ENCODE peak calls at places on chromosomes 3 and 15, in seven cellular contexts. One of them, this sample, is unnamed.

GRCh38 chr3:15646924-15647511 is 45.5 kb downstream of the BTD start:
- DNase-seq in MM.1S: peak
- DNase-seq in RWPE1: peak
- DNase-seq in bronchial epithelial cell: peak
- DNase-seq in body of pancreas: peak
- DNase-seq in left ventricle myocardium inferior: peak
- DNase-seq in tibial artery: peak
- DNase-seq in this sample: no peak

GRCh38 chr3:85539232-85539631 is 580.4 kb downstream of the CADM2 start:
- DNase-seq in MM.1S: no peak
- DNase-seq in bronchial epithelial cell: no peak
- DNase-seq in RWPE1: no peak
- DNase-seq in left ventricle myocardium inferior: no peak
- DNase-seq in tibial artery: no peak
- DNase-seq in body of pancreas: no peak
- DNase-seq in this sample: no peak

GRCh38 chr3:98846101-98846500 is 55.4 kb downstream of the DCBLD2 start:
- DNase-seq in left ventricle myocardium inferior: no peak
- DNase-seq in MM.1S: no peak
- DNase-seq in bronchial epithelial cell: no peak
- DNase-seq in tibial artery: no peak
- DNase-seq in RWPE1: no peak
- DNase-seq in body of pancreas: no peak
- DNase-seq in this sample: no peak

GRCh38 chr15:78130466-78131294 is 565 bp downstream of the CIB2 start:
- DNase-seq in body of pancreas: no peak
- DNase-seq in RWPE1: no peak
- DNase-seq in left ventricle myocardium inferior: no peak
- DNase-seq in bronchial epithelial cell: no peak
- DNase-seq in tibial artery: no peak
- DNase-seq in MM.1S: peak
- DNase-seq in this sample: no peak

GRCh38 chr3:125229168-125229567 is 16.6 kb upstream of the SLC12A8 start:
- DNase-seq in bronchial epithelial cell: no peak
- DNase-seq in RWPE1: no peak
- DNase-seq in body of pancreas: no peak
- DNase-seq in tibial artery: no peak
- DNase-seq in MM.1S: no peak
- DNase-seq in left ventricle myocardium inferior: no peak
- DNase-seq in this sample: no peak

GRCh38 chr3:123028233-123028828 is 768 bp upstream of the SEMA5B start:
- DNase-seq in MM.1S: peak
- DNase-seq in left ventricle myocardium inferior: no peak
- DNase-seq in body of pancreas: peak
- DNase-seq in tibial artery: peak
- DNase-seq in RWPE1: peak
- DNase-seq in bronchial epithelial cell: peak
- DNase-seq in this sample: peak

GRCh38 chr3:188975612-188976314 is 196.0 kb upstream of the TPRG1 start:
- DNase-seq in left ventricle myocardium inferior: no peak
- DNase-seq in tibial artery: no peak
- DNase-seq in bronchial epithelial cell: peak
- DNase-seq in RWPE1: no peak
- DNase-seq in body of pancreas: no peak
- DNase-seq in MM.1S: no peak
- DNase-seq in this sample: no peak

GRCh38 chr15:38517312-38517711 is 47.3 kb downstream of the RASGRP1 start:
- DNase-seq in body of pancreas: no peak
- DNase-seq in tibial artery: no peak
- DNase-seq in left ventricle myocardium inferior: no peak
- DNase-seq in bronchial epithelial cell: no peak
- DNase-seq in MM.1S: no peak
- DNase-seq in RWPE1: no peak
- DNase-seq in this sample: no peak

GRCh38 chr3:145807990-145808389 is 353.0 kb downstream of the PLOD2 start:
- DNase-seq in left ventricle myocardium inferior: peak
- DNase-seq in bronchial epithelial cell: no peak
- DNase-seq in body of pancreas: no peak
- DNase-seq in RWPE1: no peak
- DNase-seq in tibial artery: no peak
- DNase-seq in MM.1S: no peak
- DNase-seq in this sample: peak

GRCh38 chr15:39833515-39833981 is 50.9 kb upstream of the FSIP1 start:
- DNase-seq in MM.1S: no peak
- DNase-seq in left ventricle myocardium inferior: no peak
- DNase-seq in bronchial epithelial cell: peak
- DNase-seq in tibial artery: no peak
- DNase-seq in RWPE1: peak
- DNase-seq in body of pancreas: no peak
- DNase-seq in this sample: no peak

GRCh38 chr3:134300520-134300919 is 49.9 kb upstream of the RYK start:
- DNase-seq in left ventricle myocardium inferior: no peak
- DNase-seq in RWPE1: no peak
- DNase-seq in MM.1S: no peak
- DNase-seq in tibial artery: no peak
- DNase-seq in bronchial epithelial cell: no peak
- DNase-seq in body of pancreas: no peak
- DNase-seq in this sample: no peak

GRCh38 chr3:186150234-186150830 is 41.4 kb upstream of the ETV5 start:
- DNase-seq in body of pancreas: peak
- DNase-seq in left ventricle myocardium inferior: no peak
- DNase-seq in tibial artery: no peak
- DNase-seq in RWPE1: no peak
- DNase-seq in MM.1S: no peak
- DNase-seq in bronchial epithelial cell: no peak
- DNase-seq in this sample: no peak

GRCh38 chr3:181797431-181797830 is 85.7 kb downstream of the SOX2 start:
- DNase-seq in bronchial epithelial cell: no peak
- DNase-seq in tibial artery: no peak
- DNase-seq in left ventricle myocardium inferior: no peak
- DNase-seq in MM.1S: no peak
- DNase-seq in RWPE1: no peak
- DNase-seq in body of pancreas: no peak
- DNase-seq in this sample: no peak

GRCh38 chr3:194189243-194189791 is 53.4 kb downstream of the HES1 start:
- DNase-seq in bronchial epithelial cell: no peak
- DNase-seq in RWPE1: no peak
- DNase-seq in tibial artery: no peak
- DNase-seq in body of pancreas: peak
- DNase-seq in left ventricle myocardium inferior: no peak
- DNase-seq in MM.1S: no peak
- DNase-seq in this sample: no peak

GRCh38 chr3:119409844-119410243 is 53.6 kb downstream of the TMEM39A start:
- DNase-seq in RWPE1: no peak
- DNase-seq in body of pancreas: no peak
- DNase-seq in bronchial epithelial cell: no peak
- DNase-seq in left ventricle myocardium inferior: no peak
- DNase-seq in tibial artery: no peak
- DNase-seq in MM.1S: no peak
- DNase-seq in this sample: no peak

GRCh38 chr3:111200027-111200426 is 128.4 kb downstream of the NECTIN3 start:
- DNase-seq in left ventricle myocardium inferior: no peak
- DNase-seq in MM.1S: no peak
- DNase-seq in RWPE1: no peak
- DNase-seq in body of pancreas: no peak
- DNase-seq in bronchial epithelial cell: no peak
- DNase-seq in tibial artery: no peak
- DNase-seq in this sample: no peak

GRCh38 chr3:188608401-188608800 is 454.4 kb downstream of the LPP start:
- DNase-seq in RWPE1: no peak
- DNase-seq in bronchial epithelial cell: no peak
- DNase-seq in MM.1S: no peak
- DNase-seq in body of pancreas: no peak
- DNase-seq in tibial artery: no peak
- DNase-seq in left ventricle myocardium inferior: no peak
- DNase-seq in this sample: no peak

GRCh38 chr3:9110316-9110715 is 139.1 kb downstream of the SRGAP3 start:
- DNase-seq in body of pancreas: no peak
- DNase-seq in bronchial epithelial cell: no peak
- DNase-seq in RWPE1: no peak
- DNase-seq in tibial artery: no peak
- DNase-seq in MM.1S: no peak
- DNase-seq in left ventricle myocardium inferior: no peak
- DNase-seq in this sample: no peak

GRCh38 chr3:8624612-8625011 is 20.0 kb downstream of the SSUH2 start:
- DNase-seq in body of pancreas: no peak
- DNase-seq in RWPE1: no peak
- DNase-seq in tibial artery: no peak
- DNase-seq in bronchial epithelial cell: no peak
- DNase-seq in left ventricle myocardium inferior: no peak
- DNase-seq in MM.1S: no peak
- DNase-seq in this sample: no peak

GRCh38 chr3:41848745-41849574 is 112.9 kb downstream of the ULK4 start:
- DNase-seq in left ventricle myocardium inferior: no peak
- DNase-seq in RWPE1: no peak
- DNase-seq in tibial artery: no peak
- DNase-seq in body of pancreas: no peak
- DNase-seq in bronchial epithelial cell: no peak
- DNase-seq in MM.1S: peak
- DNase-seq in this sample: no peak

GRCh38 chr15:63218114-63218808 is 28.9 kb downstream of the RAB8B start:
- DNase-seq in MM.1S: no peak
- DNase-seq in body of pancreas: peak
- DNase-seq in left ventricle myocardium inferior: no peak
- DNase-seq in RWPE1: peak
- DNase-seq in bronchial epithelial cell: peak
- DNase-seq in tibial artery: no peak
- DNase-seq in this sample: no peak

GRCh38 chr3:54965746-54966145 is 37.9 kb upstream of the LRTM1 start:
- DNase-seq in left ventricle myocardium inferior: no peak
- DNase-seq in tibial artery: no peak
- DNase-seq in body of pancreas: no peak
- DNase-seq in bronchial epithelial cell: no peak
- DNase-seq in MM.1S: no peak
- DNase-seq in RWPE1: no peak
- DNase-seq in this sample: no peak

DNA sequence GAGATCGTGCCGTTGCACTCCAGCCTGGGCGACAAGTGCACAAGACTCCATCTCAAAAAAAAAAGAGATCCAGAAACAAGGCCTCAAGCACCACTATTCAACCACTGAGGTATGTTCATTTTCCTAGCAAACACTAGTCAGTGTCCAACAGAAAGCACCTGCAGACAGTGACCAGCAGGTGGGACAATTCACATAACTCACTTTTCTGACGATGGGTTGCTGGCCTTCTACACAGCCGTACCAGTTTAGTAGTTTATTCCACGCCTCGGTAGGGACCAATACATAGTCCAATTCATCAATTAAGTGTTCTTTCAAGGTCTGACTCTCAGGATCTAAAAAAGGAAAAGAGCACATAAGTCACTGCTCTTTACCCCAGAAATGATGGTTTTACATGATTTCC is 12.4 kb downstream of the USP4 start:
- DNase-seq in MM.1S: no peak
- DNase-seq in RWPE1: no peak
- DNase-seq in left ventricle myocardium inferior: no peak
- DNase-seq in bronchial epithelial cell: no peak
- DNase-seq in body of pancreas: no peak
- DNase-seq in tibial artery: no peak
- DNase-seq in this sample: no peak
- TF ChIP-seq CTCF in MM.1S: peak
- TF ChIP-seq CTCF in RWPE1: no peak
- TF ChIP-seq CTCF in left ventricle myocardium inferior: no peak
- TF ChIP-seq CTCF in bronchial epithelial cell: no peak
- TF ChIP-seq CTCF in body of pancreas: peak
- TF ChIP-seq CTCF in tibial artery: no peak
- TF ChIP-seq CTCF in this sample: peak

GRCh38 chr3:108818404-108818803 is 4.2 kb upstream of the TRAT1 start:
- DNase-seq in tibial artery: no peak
- DNase-seq in body of pancreas: peak
- DNase-seq in left ventricle myocardium inferior: no peak
- DNase-seq in MM.1S: peak
- DNase-seq in RWPE1: peak
- DNase-seq in bronchial epithelial cell: peak
- DNase-seq in this sample: no peak
- TF ChIP-seq CTCF in tibial artery: no peak
- TF ChIP-seq CTCF in body of pancreas: peak
- TF ChIP-seq CTCF in left ventricle myocardium inferior: no peak
- TF ChIP-seq CTCF in MM.1S: peak
- TF ChIP-seq CTCF in RWPE1: no peak
- TF ChIP-seq CTCF in bronchial epithelial cell: peak
- TF ChIP-seq CTCF in this sample: no peak

DNA sequence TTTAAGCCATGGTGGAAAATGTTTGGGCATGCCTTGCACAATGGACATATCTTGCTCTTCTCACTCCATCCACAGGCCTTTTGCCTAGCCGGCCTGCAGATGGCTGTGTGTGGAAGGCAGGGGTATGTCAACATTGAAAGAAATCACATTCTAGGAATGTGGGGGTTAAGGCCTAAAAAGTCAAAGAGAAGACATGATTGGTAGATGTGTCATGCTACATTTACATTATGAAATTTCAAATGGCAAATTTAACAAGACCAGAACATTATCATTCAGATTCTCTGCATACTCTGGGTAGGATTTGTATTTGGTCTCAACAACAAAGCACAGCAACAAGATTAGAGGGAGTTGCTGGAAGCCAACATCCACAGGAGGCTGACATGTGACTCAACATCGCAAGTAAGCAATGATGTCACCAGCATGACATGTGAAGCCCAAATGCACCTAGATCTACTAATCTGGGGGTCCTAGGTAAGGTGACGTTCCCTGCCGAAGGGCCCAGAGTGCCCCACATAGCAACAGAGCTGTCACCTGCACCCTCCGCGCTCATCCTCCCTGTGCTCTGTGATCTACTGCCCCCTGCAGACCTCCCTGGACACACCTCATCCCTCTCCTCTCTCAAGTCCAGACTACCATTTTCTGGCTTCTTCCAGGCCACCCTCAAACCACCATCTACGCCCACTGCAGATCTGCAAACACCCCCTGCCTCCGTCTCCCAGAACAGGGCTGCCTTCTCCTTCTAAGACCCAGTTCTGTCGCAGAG is 39.4 kb downstream of the CLDN18 start:
- DNase-seq in RWPE1: no peak
- DNase-seq in body of pancreas: no peak
- DNase-seq in tibial artery: no peak
- DNase-seq in MM.1S: no peak
- DNase-seq in left ventricle myocardium inferior: no peak
- DNase-seq in bronchial epithelial cell: peak
- DNase-seq in this sample: no peak
- TF ChIP-seq CTCF in RWPE1: no peak
- TF ChIP-seq CTCF in body of pancreas: no peak
- TF ChIP-seq CTCF in tibial artery: no peak
- TF ChIP-seq CTCF in MM.1S: no peak
- TF ChIP-seq CTCF in left ventricle myocardium inferior: no peak
- TF ChIP-seq CTCF in bronchial epithelial cell: peak
- TF ChIP-seq CTCF in this sample: no peak

GRCh38 chr15:59290311-59291213 is 82.1 kb downstream of the MYO1E start:
- DNase-seq in RWPE1: no peak
- DNase-seq in body of pancreas: no peak
- DNase-seq in MM.1S: no peak
- DNase-seq in tibial artery: no peak
- DNase-seq in left ventricle myocardium inferior: no peak
- DNase-seq in bronchial epithelial cell: no peak
- DNase-seq in this sample: no peak
- TF ChIP-seq CTCF in RWPE1: no peak
- TF ChIP-seq CTCF in body of pancreas: no peak
- TF ChIP-seq CTCF in MM.1S: no peak
- TF ChIP-seq CTCF in tibial artery: no peak
- TF ChIP-seq CTCF in left ventricle myocardium inferior: no peak
- TF ChIP-seq CTCF in bronchial epithelial cell: no peak
- TF ChIP-seq CTCF in this sample: no peak

This sample was measured in neural crest cell.